ENCODE peak calls at places on chromosomes 16 and 17, in ten cellular contexts. L is adrenal gland; O is effector memory CD4-positive, alpha-beta T cell; H is T follicular helper cell; Z is NCI-H748 treated with DMSO at 0.1 percent for 48 hours; J is cardiac muscle cell; V is iris pigment epithelial cell; C is mucosa of descending colon; X is GOT3; W is body of pancreas. G is an unnamed sample.

GRCh38 chr16:84065536-84066132 is 23.0 kb upstream of the SLC38A8 start:
- DNase-seq in O (no peak), C (no peak), Z (peak; percentile 5), L (peak; percentile 76), J (peak; percentile 72), H (no peak), V (peak; percentile 59), X (no peak), W (peak; percentile 75), G (no peak)

GRCh38 chr17:77353684-77354419 is 213.1 kb downstream of the SEC14L1 start:
- DNase-seq in L (no peak), Z (no peak), V (no peak), O (no peak), H (no peak), C (no peak), X (no peak), J (no peak), W (no peak), G (no peak)

GRCh38 chr17:40487371-40488020 is 13.9 kb downstream of the TNS4 start:
- DNase-seq in J (no peak), L (no peak), H (no peak), O (no peak), Z (no peak), C (no peak), W (no peak), X (no peak), V (no peak), G (no peak)

GRCh38 chr17:69018022-69018615 is 42.6 kb downstream of the ABCA9 start:
- DNase-seq in L (no peak), C (no peak), Z (no peak), O (no peak), V (no peak), H (no peak), W (no peak), J (no peak), X (no peak), G (no peak)

GRCh38 chr16:29849505-29849904 is 13.5 kb downstream of the CDIPT start:
- DNase-seq in C (no peak), Z (no peak), X (no peak), J (peak; percentile 68), O (no peak), W (no peak), H (no peak), L (peak; percentile 48), V (no peak), G (no peak)

GRCh38 chr16:77782694-77783093 is 5.7 kb upstream of the VAT1L start:
- DNase-seq in J (no peak), Z (no peak), O (no peak), W (no peak), V (peak; percentile 62), X (no peak), H (no peak), L (peak; percentile 50), C (no peak), G (no peak)

GRCh38 chr16:56421313-56421712 is 4.0 kb downstream of the AMFR start:
- DNase-seq in Z (no peak), W (no peak), X (no peak), J (no peak), H (no peak), L (no peak), V (no peak), O (no peak), C (no peak), G (no peak)

GRCh38 chr17:50627782-50628601 is 6.7 kb upstream of the ABCC3 start:
- DNase-seq in W (peak; percentile 56), O (no peak), V (no peak), J (peak; percentile 44), Z (peak; percentile 41), L (no peak), X (no peak), H (no peak), C (peak; percentile 80), G (no peak)

GRCh38 chr16:2178321-2179106 is 17.9 kb downstream of the CASKIN1 start:
- DNase-seq in H (peak; percentile 30), V (peak; percentile 52), Z (no peak), O (peak; percentile 19), W (no peak), C (no peak), L (no peak), J (peak; percentile 38), X (no peak), G (no peak)

GRCh38 chr17:64157669-64158180 is 27.8 kb upstream of the ERN1 start:
- DNase-seq in H (no peak), O (no peak), W (no peak), X (no peak), Z (no peak), L (no peak), C (no peak), V (no peak), J (no peak), G (no peak)

GRCh38 chr16:66605177-66605999 is 884 bp downstream of the CMTM3 start:
- DNase-seq in Z (no peak), O (peak; percentile 29), W (peak; percentile 31), C (peak; percentile 65), L (peak; percentile 50), V (peak; percentile 53), H (no peak), X (peak; percentile 42), J (peak; percentile 58), G (no peak)

GRCh38 chr17:74133726-74134125 is 69.8 kb upstream of the RPL38 start:
- DNase-seq in L (no peak), H (no peak), J (no peak), V (no peak), O (no peak), X (no peak), Z (no peak), W (no peak), C (no peak), G (no peak)

GRCh38 chr16:77711775-77712174 is 10.5 kb upstream of the NUDT7 start:
- DNase-seq in Z (no peak), H (no peak), W (peak; percentile 13), O (no peak), C (no peak), J (no peak), V (peak; percentile 62), X (no peak), L (no peak), G (no peak)

G was measured in Panc1.